ENCODE peak calls at places on chromosomes 3 and 15, in ten cellular contexts. F is GM20000, M is keratinocyte, Q is K562, C is endodermal cell, E is left lung, G is neural progenitor cell, H is skeletal muscle cell, K is MM.1S, R is fibroblast of lung. B is an unnamed sample.

GRCh38 chr3:58336135-58336882 is 3.6 kb downstream of the PXK start:
- DNase-seq in F (no peak), M (peak; percentile 49), Q (no peak), C (no peak), E (no peak), G (no peak), H (peak; percentile 88), K (no peak), R (peak; percentile 78), B (no peak)

GRCh38 chr15:68218331-68218730 is 11.2 kb downstream of the CLN6 start:
- DNase-seq in F (no peak), M (no peak), Q (no peak), C (peak; percentile 10), E (no peak), G (no peak), H (no peak), K (no peak), R (no peak), B (no peak)

GRCh38 chr3:47012342-47013230 is 33.1 kb downstream of the NBEAL2 start:
- DNase-seq in F (no peak), M (no peak), Q (no peak), C (peak; percentile 52), E (peak; percentile 27), G (no peak), H (no peak), K (no peak), R (no peak), B (no peak)

GRCh38 chr15:78263907-78264303 is 457 bp upstream of the DNAJA4 start:
- DNase-seq in F (no peak), M (no peak), Q (no peak), C (no peak), E (no peak), G (no peak), H (no peak), K (no peak), R (no peak), B (no peak)

GRCh38 chr3:119346076-119346496 is 51.9 kb downstream of the ARHGAP31 start:
- DNase-seq in F (no peak), M (no peak), Q (no peak), C (no peak), E (no peak), G (no peak), H (no peak), K (no peak), R (peak; percentile 49), B (no peak)

GRCh38 chr3:146100825-146101444 is 60.0 kb downstream of the PLOD2 start:
- DNase-seq in F (no peak), M (no peak), Q (no peak), C (no peak), E (no peak), G (peak; percentile 2), H (no peak), K (peak; percentile 22), R (no peak), B (no peak)

GRCh38 chr3:177679568-177680441 is 482.5 kb upstream of the TBL1XR1 start:
- DNase-seq in F (no peak), M (no peak), Q (peak; percentile 68), C (no peak), E (no peak), G (peak; percentile 22), H (peak; percentile 37), K (peak; percentile 57), R (no peak), B (peak; percentile 37)

GRCh38 chr3:177827517-177828249 is 630.4 kb upstream of the TBL1XR1 start:
- DNase-seq in F (no peak), M (no peak), Q (no peak), C (no peak), E (no peak), G (no peak), H (peak; percentile 79), K (no peak), R (peak; percentile 86), B (no peak)

GRCh38 chr15:66819084-66819483 is 117.0 kb downstream of the SMAD6 start:
- DNase-seq in F (no peak), M (no peak), Q (no peak), C (peak; percentile 8), E (no peak), G (no peak), H (no peak), K (no peak), R (no peak), B (no peak)

GRCh38 chr3:61729235-61729634 is 167.9 kb downstream of the PTPRG start:
- DNase-seq in F (no peak), M (no peak), Q (no peak), C (no peak), E (no peak), G (no peak), H (no peak), K (no peak), R (no peak), B (no peak)

GRCh38 chr3:184129012-184129411 is 6.1 kb upstream of the EIF2B5 start:
- DNase-seq in F (peak; percentile 33), M (no peak), Q (peak; percentile 69), C (peak; percentile 84), E (peak; percentile 47), G (peak; percentile 72), H (no peak), K (peak; percentile 51), R (peak; percentile 45), B (no peak)

GRCh38 chr15:80588801-80589200 is 106.3 kb upstream of the ABHD17C start:
- DNase-seq in F (no peak), M (peak; percentile 66), Q (no peak), C (peak; percentile 2), E (no peak), G (no peak), H (peak; percentile 71), K (no peak), R (peak; percentile 86), B (no peak)

GRCh38 chr3:33089515-33089914 is 7.4 kb downstream of the GLB1 start:
- DNase-seq in F (no peak), M (no peak), Q (no peak), C (no peak), E (no peak), G (no peak), H (no peak), K (peak; percentile 80), R (no peak), B (no peak)

GRCh38 chr3:187015903-187016638 is 85.7 kb downstream of the ST6GAL1 start:
- DNase-seq in F (no peak), M (no peak), Q (no peak), C (no peak), E (no peak), G (no peak), H (no peak), K (no peak), R (no peak), B (no peak)

GRCh38 chr15:101479342-101479845 is 10.1 kb downstream of the PCSK6 start:
- DNase-seq in F (no peak), M (no peak), Q (no peak), C (peak; percentile 37), E (no peak), G (no peak), H (no peak), K (no peak), R (no peak), B (no peak)

GRCh38 chr3:57784089-57784735 is 28.1 kb downstream of the SLMAP start:
- DNase-seq in F (no peak), M (no peak), Q (no peak), C (no peak), E (no peak), G (no peak), H (no peak), K (no peak), R (no peak), B (no peak)

GRCh38 chr15:95087253-95087609 is 855.9 kb downstream of the MCTP2 start:
- DNase-seq in F (no peak), M (no peak), Q (no peak), C (no peak), E (no peak), G (no peak), H (no peak), K (no peak), R (peak; percentile 53), B (no peak)

GRCh38 chr15:60096157-60096556 is 92.0 kb downstream of the FOXB1 start:
- DNase-seq in F (no peak), M (no peak), Q (no peak), C (no peak), E (no peak), G (no peak), H (no peak), K (no peak), R (no peak), B (no peak)

GRCh38 chr15:89150762-89151305 is 62.6 kb downstream of the ABHD2 start:
- DNase-seq in F (no peak), M (no peak), Q (no peak), C (no peak), E (peak; percentile 50), G (no peak), H (no peak), K (no peak), R (no peak), B (no peak)

GRCh38 chr15:92163641-92164040 is 230.0 kb upstream of the ST8SIA2 start:
- DNase-seq in F (no peak), M (no peak), Q (no peak), C (peak; percentile 62), E (no peak), G (no peak), H (no peak), K (no peak), R (no peak), B (no peak)

GRCh38 chr3:14430706-14431470 is 28.5 kb downstream of the SLC6A6 start:
- DNase-seq in F (no peak), M (no peak), Q (no peak), C (no peak), E (no peak), G (no peak), H (no peak), K (no peak), R (no peak), B (no peak)

GRCh38 chr15:40255033-40255432 is 16.2 kb downstream of the PAK6 start:
- DNase-seq in F (no peak), M (no peak), Q (no peak), C (no peak), E (no peak), G (no peak), H (no peak), K (no peak), R (no peak), B (no peak)

GRCh38 chr3:194900886-194901522 is 215.3 kb downstream of the FAM43A start:
- DNase-seq in F (no peak), M (no peak), Q (no peak), C (no peak), E (no peak), G (no peak), H (no peak), K (no peak), R (no peak), B (no peak)

GRCh38 chr3:134897391-134898131 is 102.5 kb downstream of the EPHB1 start:
- DNase-seq in F (no peak), M (no peak), Q (no peak), C (no peak), E (no peak), G (no peak), H (no peak), K (no peak), R (no peak), B (no peak)

GRCh38 chr3:40336511-40337135 is 27.1 kb downstream of the EIF1B start:
- DNase-seq in F (no peak), M (no peak), Q (peak; percentile 69), C (no peak), E (no peak), G (no peak), H (no peak), K (no peak), R (no peak), B (no peak)

GRCh38 chr15:74233864-74234597 is 2.1 kb upstream of the CCDC33 start:
- DNase-seq in F (no peak), M (no peak), Q (no peak), C (peak; percentile 61), E (no peak), G (no peak), H (no peak), K (no peak), R (no peak), B (no peak)

GRCh38 chr15:64068133-64068532 is 21.8 kb upstream of the DAPK2 start:
- DNase-seq in F (no peak), M (no peak), Q (no peak), C (no peak), E (no peak), G (no peak), H (no peak), K (no peak), R (no peak), B (no peak)

GRCh38 chr15:23644829-23645228 is 2.8 kb downstream of the MAGEL2 start:
- DNase-seq in F (no peak), M (no peak), Q (no peak), C (no peak), E (no peak), G (no peak), H (no peak), K (no peak), R (no peak), B (no peak)